ENCODE peak calls at places on chromosomes 13 and 19, in nine cellular contexts. A is PC-3, C is right lobe of liver, U is right atrium auricular region, Y is heart right ventricle, O is DND-41, H is gastrocnemius medialis, X is WERI-Rb-1, S is left lung. W is an unnamed sample.

GRCh38 chr13:31761951-31762350 is 22.6 kb downstream of the RXFP2 start:
- DNase-seq in H (no peak), X (no peak), C (no peak), U (no peak), S (no peak), A (no peak), Y (no peak), O (no peak), W (no peak)

GRCh38 chr13:30112602-30113435 is 194.5 kb downstream of the KATNAL1 start:
- DNase-seq in U (peak; percentile 86), Y (peak; percentile 78), C (peak; percentile 86), O (peak; percentile 86), S (peak; percentile 85), X (peak; percentile 72), A (peak; percentile 82), H (peak; percentile 71), W (peak; percentile 75)

GRCh38 chr13:33279414-33279813 is 6.1 kb downstream of the STARD13 start:
- DNase-seq in S (no peak), C (peak; percentile 85), X (no peak), O (no peak), U (no peak), H (peak; percentile 74), A (peak; percentile 70), Y (no peak), W (no peak)

GRCh38 chr13:51467730-51468129 is 14.9 kb upstream of the INTS6 start:
- DNase-seq in Y (no peak), A (no peak), X (no peak), H (no peak), O (no peak), S (no peak), U (no peak), C (no peak), W (no peak)

GRCh38 chr19:49925486-49925885 is 3.5 kb upstream of the ATF5 start:
- DNase-seq in A (no peak), C (no peak), U (no peak), X (no peak), S (peak; percentile 2), H (no peak), Y (no peak), O (no peak), W (no peak)

GRCh38 chr13:75049936-75050335 is 432.0 kb downstream of the TBC1D4 start:
- DNase-seq in U (no peak), Y (no peak), H (no peak), A (no peak), X (no peak), S (no peak), O (no peak), C (no peak), W (no peak)

GRCh38 chr13:113628291-113629270 is 29.4 kb downstream of the ATP4B start:
- DNase-seq in Y (no peak), O (no peak), C (no peak), U (no peak), X (no peak), S (no peak), A (no peak), H (no peak), W (no peak)

GRCh38 chr19:33767898-33768413 is 28.7 kb upstream of the KCTD15 start:
- DNase-seq in S (no peak), O (peak; percentile 71), C (no peak), A (peak; percentile 25), U (no peak), X (no peak), H (no peak), Y (no peak), W (no peak)

GRCh38 chr13:114131581-114132418 is 623 bp downstream of the RASA3 start:
- DNase-seq in X (no peak), H (no peak), Y (no peak), U (peak; percentile 56), S (peak; percentile 78), O (peak; percentile 33), C (no peak), A (no peak), W (peak; percentile 86)

GRCh38 chr13:102770435-102770834 is 3.2 kb downstream of the TEX30 start:
- DNase-seq in U (no peak), S (no peak), H (no peak), O (no peak), X (no peak), Y (no peak), A (no peak), C (peak; percentile 62), W (no peak)

GRCh38 chr19:41031926-41032325 is 40.8 kb downstream of the CYP2B6 start:
- DNase-seq in U (no peak), C (no peak), H (no peak), X (no peak), S (no peak), A (peak; percentile 79), O (no peak), Y (no peak), W (no peak)

GRCh38 chr13:110023729-110024645 is 237.6 kb upstream of the IRS2 start:
- DNase-seq in U (no peak), O (no peak), C (no peak), A (no peak), S (no peak), H (peak; percentile 39), X (peak; percentile 88), Y (peak; percentile 29), W (peak; percentile 13)

GRCh38 chr13:23440821-23441608 is 7.5 kb upstream of the SACS start:
- DNase-seq in X (no peak), C (no peak), A (peak; percentile 71), H (peak; percentile 84), S (no peak), U (no peak), O (no peak), Y (peak; percentile 26), W (no peak)

GRCh38 chr19:40232479-40232878 is 6.0 kb upstream of the CCNP start:
- DNase-seq in A (no peak), X (no peak), S (peak; percentile 53), H (no peak), Y (no peak), O (no peak), C (no peak), U (no peak), W (no peak)

GRCh38 chr19:8915997-8916396 is 83.8 kb downstream of the MBD3L1 start:
- DNase-seq in X (no peak), S (no peak), A (no peak), H (no peak), Y (no peak), C (no peak), U (no peak), O (no peak), W (no peak)
- H3K9me3 ChIP-seq in X (no peaks in the 10 kb centered on the region), S (no peaks in the 10 kb centered on the region), A (no peaks in the 10 kb centered on the region), H (no peaks in the 10 kb centered on the region), Y (no peaks in the 10 kb centered on the region), C (no peaks in the 10 kb centered on the region), U (no peaks in the 10 kb centered on the region), O (no peaks in the 10 kb centered on the region), W (no peaks in the 10 kb centered on the region)

DNA sequence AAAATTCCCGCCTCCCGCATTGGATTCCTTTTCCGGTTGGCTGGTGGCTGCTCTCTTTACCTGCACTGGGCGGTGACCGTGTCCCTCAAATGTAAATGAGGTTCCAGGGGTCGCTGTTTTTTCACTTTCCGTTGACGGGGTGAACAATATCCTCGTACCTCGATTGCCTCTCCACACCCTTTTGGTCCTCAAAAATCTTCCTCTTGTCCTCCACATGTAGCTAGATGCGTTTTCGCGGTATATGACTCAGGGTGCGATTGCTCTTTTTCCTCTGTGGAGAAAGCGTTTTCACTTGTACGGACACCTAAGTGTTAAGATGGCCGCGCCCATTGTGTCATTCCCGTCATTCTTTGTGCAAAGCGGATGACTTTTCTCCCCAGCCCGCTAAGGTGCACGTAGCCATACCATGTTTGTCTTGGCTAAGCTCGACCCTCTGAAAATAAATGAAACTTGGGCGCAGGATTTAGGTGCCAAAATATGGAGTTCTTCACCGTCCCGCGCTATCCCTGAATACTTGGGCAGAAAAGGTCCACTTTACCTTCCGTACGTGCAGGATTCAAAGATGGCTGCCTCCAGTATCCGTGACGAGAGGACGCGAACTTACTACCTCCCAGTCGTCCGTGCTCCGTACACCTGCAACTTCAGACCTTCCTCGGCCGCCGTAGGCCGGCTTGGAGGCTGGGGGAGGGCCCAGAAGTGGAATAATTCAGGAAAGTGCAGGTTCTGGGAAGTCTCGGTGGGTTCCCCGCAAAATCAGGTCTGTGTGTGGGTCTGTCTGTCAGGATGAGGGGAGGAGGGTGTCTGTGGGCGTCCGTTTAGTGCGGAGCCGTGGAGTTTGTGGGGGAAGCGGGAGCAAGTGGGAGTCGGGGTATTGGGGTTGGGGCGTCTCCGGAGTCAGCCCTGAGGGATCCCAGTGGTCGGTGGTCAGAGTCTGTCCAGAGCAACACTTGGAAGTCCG is at the start of gene ZNF613:
- DNase-seq in C (peak; percentile 93), O (peak; percentile 90), A (peak; percentile 94), U (peak; percentile 88), S (peak; percentile 92), H (peak; percentile 83), Y (peak; percentile 92), X (peak; percentile 92), W (peak; percentile 90)
- TF ChIP-seq CTCF in C (peak; percentile 26), O (peak; percentile 21), A (peak; percentile 53), U (no peak), S (no peak), H (no peak), Y (peak; percentile 49), X (peak; percentile 4), W (no peak)

GRCh38 chr13:111123649-111124048 is 8.5 kb downstream of the ARHGEF7 start:
- DNase-seq in O (no peak), C (no peak), H (no peak), Y (no peak), A (no peak), S (no peak), X (no peak), U (no peak), W (no peak)

GRCh38 chr13:111122056-111122455 is 6.9 kb downstream of the ARHGEF7 start:
- DNase-seq in A (no peak), C (no peak), U (no peak), O (no peak), S (no peak), X (no peak), Y (no peak), H (peak; percentile 87), W (no peak)

GRCh38 chr13:111122631-111123030 is 7.5 kb downstream of the ARHGEF7 start:
- DNase-seq in H (no peak), C (no peak), S (no peak), O (no peak), A (no peak), Y (no peak), U (no peak), X (no peak), W (no peak)

GRCh38 chr13:111121421-111121820 is 6.3 kb downstream of the ARHGEF7 start:
- DNase-seq in C (no peak), X (no peak), S (no peak), U (no peak), A (no peak), Y (no peak), H (no peak), O (no peak), W (no peak)

GRCh38 chr13:111123221-111123620 is 8.1 kb downstream of the ARHGEF7 start:
- DNase-seq in C (no peak), X (no peak), H (no peak), U (no peak), A (no peak), O (no peak), S (no peak), Y (no peak), W (no peak)
- H3K27ac ChIP-seq in C (no peak overlapping the region), X (no peak overlapping the region), H (no peak overlapping the region), U (no peak overlapping the region), A (no peak overlapping the region), O (no peak overlapping the region), S (no peak overlapping the region), Y (no peak overlapping the region), W (no peak overlapping the region)

DNA sequence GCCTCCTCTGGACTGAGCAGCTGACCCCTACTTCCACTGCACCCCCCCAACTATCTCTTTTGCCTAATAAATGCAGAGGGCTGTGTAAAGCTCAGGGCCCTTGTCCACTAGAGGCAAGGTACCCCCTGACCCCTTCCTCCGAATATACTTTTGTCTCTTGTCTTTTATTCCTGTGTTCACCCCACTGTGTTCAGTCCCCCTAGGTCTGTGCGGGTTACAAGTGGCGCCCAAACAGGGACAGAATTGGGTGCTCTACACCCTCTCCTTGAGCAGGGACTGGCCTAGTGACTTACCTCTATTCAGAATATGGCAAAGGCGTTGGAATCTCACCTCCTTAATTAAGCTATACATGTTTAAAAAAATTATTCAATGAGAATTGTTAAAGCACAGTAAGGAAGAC is 15.0 kb downstream of the ZNF350 start:
- DNase-seq in O (peak; percentile 50), U (no peak), Y (no peak), H (no peak), S (no peak), X (peak; percentile 15), A (no peak), C (no peak), W (no peak)
- H3K9me3 ChIP-seq in O (peaks cover 84% of the 10 kb centered on the region), U (peaks cover 51% of the 10 kb centered on the region), Y (peaks cover 97% of the 10 kb centered on the region), H (peaks cover 35% of the 10 kb centered on the region), S (peaks cover 30% of the 10 kb centered on the region), X (peaks cover 24% of the 10 kb centered on the region), A (peaks cover 64% of the 10 kb centered on the region), C (peaks cover 7% of the 10 kb centered on the region), W (no peaks in the 10 kb centered on the region)